ENCODE peak calls at places on chromosomes 3 and 15, in four cellular contexts. One of them, this sample, is unnamed. For H3K4me1, the result is how much of the 10 kb centered on the place peaks cover.

GRCh38 chr3:42490243-42490642 is 12.2 kb upstream of the VIPR1 start:
- DNase-seq in upper lobe of right lung: peak
- DNase-seq in heart right ventricle: peak
- DNase-seq in neural progenitor cell: no peak
- DNase-seq in this sample: peak

GRCh38 chr3:23035927-23036640 is 167.0 kb upstream of the UBE2E2 start:
- DNase-seq in neural progenitor cell: peak
- DNase-seq in heart right ventricle: no peak
- DNase-seq in upper lobe of right lung: peak
- DNase-seq in this sample: peak

GRCh38 chr15:51888593-51889195 is 59.2 kb downstream of the TMOD3 start:
- DNase-seq in upper lobe of right lung: no peak
- DNase-seq in neural progenitor cell: peak
- DNase-seq in heart right ventricle: no peak
- DNase-seq in this sample: no peak

GRCh38 chr3:62046326-62046725 is 327.0 kb downstream of the FEZF2 start:
- DNase-seq in upper lobe of right lung: no peak
- DNase-seq in heart right ventricle: no peak
- DNase-seq in neural progenitor cell: no peak
- DNase-seq in this sample: no peak

GRCh38 chr3:187999821-188000220 is 154.1 kb upstream of the LPP start:
- DNase-seq in upper lobe of right lung: no peak
- DNase-seq in heart right ventricle: no peak
- DNase-seq in neural progenitor cell: no peak
- DNase-seq in this sample: no peak

GRCh38 chr3:7309707-7310106 is 448.8 kb downstream of the GRM7 start:
- DNase-seq in neural progenitor cell: no peak
- DNase-seq in upper lobe of right lung: no peak
- DNase-seq in heart right ventricle: peak
- DNase-seq in this sample: no peak

GRCh38 chr3:161977063-161977462 is 480.5 kb downstream of the OTOL1 start:
- DNase-seq in upper lobe of right lung: no peak
- DNase-seq in heart right ventricle: no peak
- DNase-seq in neural progenitor cell: no peak
- DNase-seq in this sample: no peak

GRCh38 chr3:192005989-192006388 is 545.0 kb downstream of the PYDC2 start:
- DNase-seq in upper lobe of right lung: no peak
- DNase-seq in neural progenitor cell: no peak
- DNase-seq in heart right ventricle: no peak
- DNase-seq in this sample: no peak

GRCh38 chr3:27467545-27467944 is 16.6 kb downstream of the SLC4A7 start:
- DNase-seq in neural progenitor cell: no peak
- DNase-seq in upper lobe of right lung: no peak
- DNase-seq in heart right ventricle: no peak
- DNase-seq in this sample: no peak

DNA sequence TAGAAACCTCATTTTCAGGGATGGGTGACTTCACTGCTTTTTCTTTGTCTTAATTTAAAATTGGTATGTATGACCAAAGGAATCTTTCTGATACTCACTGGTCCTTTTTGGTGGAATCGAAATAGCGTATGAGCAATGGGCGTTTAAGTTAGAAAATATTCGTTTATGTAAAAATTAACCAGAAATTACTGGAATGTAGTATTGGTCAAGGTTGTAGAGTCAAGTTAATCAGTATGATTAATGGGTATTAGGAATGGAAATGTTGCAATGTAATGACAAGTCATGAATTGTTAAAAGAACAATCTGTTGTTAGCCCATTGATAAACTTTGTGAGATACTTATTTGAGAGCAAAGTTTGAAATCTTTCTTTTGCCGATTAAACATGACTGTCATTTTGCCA is 36.9 kb downstream of the AKAP13 start:
- DNase-seq in upper lobe of right lung: no peak
- DNase-seq in neural progenitor cell: no peak
- DNase-seq in heart right ventricle: no peak
- DNase-seq in this sample: no peak
- H3K4me1 ChIP-seq in upper lobe of right lung: under half
- H3K4me1 ChIP-seq in neural progenitor cell: under half
- H3K4me1 ChIP-seq in heart right ventricle: half or more
- H3K4me1 ChIP-seq in this sample: half or more

GRCh38 chr3:87088366-87088983 is 97.5 kb upstream of the VGLL3 start:
- DNase-seq in upper lobe of right lung: no peak
- DNase-seq in neural progenitor cell: no peak
- DNase-seq in heart right ventricle: no peak
- DNase-seq in this sample: no peak

GRCh38 chr3:87084868-87085267 is 93.9 kb upstream of the VGLL3 start:
- DNase-seq in neural progenitor cell: no peak
- DNase-seq in upper lobe of right lung: no peak
- DNase-seq in heart right ventricle: no peak
- DNase-seq in this sample: no peak

GRCh38 chr3:87088984-87089841 is 98.3 kb upstream of the VGLL3 start:
- DNase-seq in heart right ventricle: peak
- DNase-seq in upper lobe of right lung: peak
- DNase-seq in neural progenitor cell: peak
- DNase-seq in this sample: no peak
- H3K4me3 ChIP-seq in heart right ventricle: peak
- H3K4me3 ChIP-seq in upper lobe of right lung: peak
- H3K4me3 ChIP-seq in neural progenitor cell: no peak
- H3K4me3 ChIP-seq in this sample: peak

DNA sequence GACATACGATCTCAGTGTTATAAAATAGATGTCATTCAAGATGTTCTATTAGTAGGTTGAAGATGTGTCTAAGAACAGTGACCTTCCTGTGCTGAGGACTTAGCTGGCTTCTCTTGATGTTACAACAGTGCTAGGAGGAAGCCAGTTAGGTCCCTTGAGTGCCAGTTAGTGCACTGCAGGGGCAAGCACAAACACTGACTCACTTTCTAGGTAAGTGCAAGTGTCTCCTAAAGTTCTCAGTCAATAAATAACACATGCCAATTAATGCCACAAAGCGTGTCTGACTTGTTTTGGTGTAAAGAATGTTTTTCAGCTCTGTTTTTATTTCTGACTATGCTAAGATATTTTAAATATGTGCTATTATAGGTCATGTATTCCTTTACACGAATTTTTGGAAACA is 211.8 kb downstream of the NAALADL2 start:
- DNase-seq in heart right ventricle: no peak
- DNase-seq in neural progenitor cell: no peak
- DNase-seq in upper lobe of right lung: no peak
- DNase-seq in this sample: no peak
- H3K27ac ChIP-seq in heart right ventricle: no peak
- H3K27ac ChIP-seq in neural progenitor cell: no peak
- H3K27ac ChIP-seq in upper lobe of right lung: no peak
- H3K27ac ChIP-seq in this sample: no peak

DNA sequence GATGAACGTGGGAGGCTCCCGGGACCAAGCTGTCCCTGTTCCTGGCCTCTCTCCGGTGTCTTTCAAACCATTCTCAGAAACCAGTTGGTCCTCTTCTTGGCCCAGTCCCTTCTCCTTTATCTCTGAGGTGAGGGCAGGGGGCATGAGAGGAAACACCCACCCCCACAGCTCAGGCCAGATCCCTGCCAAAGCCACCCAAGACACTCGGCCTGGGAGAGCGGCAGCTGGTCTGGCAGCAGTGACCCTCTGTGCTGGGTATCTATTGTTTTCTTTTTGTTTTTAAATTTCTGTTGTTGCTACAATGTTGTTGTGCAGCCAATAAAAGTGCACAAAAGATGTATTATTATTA is 27.3 kb downstream of the ACSBG1 start:
- DNase-seq in upper lobe of right lung: no peak
- DNase-seq in heart right ventricle: no peak
- DNase-seq in neural progenitor cell: no peak
- DNase-seq in this sample: no peak
- H3K4me1 ChIP-seq in upper lobe of right lung: under half
- H3K4me1 ChIP-seq in heart right ventricle: half or more
- H3K4me1 ChIP-seq in neural progenitor cell: under half
- H3K4me1 ChIP-seq in this sample: under half

GRCh38 chr3:48446425-48447193 is at the start of gene ATRIP:
- DNase-seq in upper lobe of right lung: peak
- DNase-seq in heart right ventricle: peak
- DNase-seq in neural progenitor cell: peak
- DNase-seq in this sample: peak

GRCh38 chr3:48441940-48442339 is 1.9 kb downstream of the TMA7 start:
- DNase-seq in heart right ventricle: no peak
- DNase-seq in upper lobe of right lung: no peak
- DNase-seq in neural progenitor cell: no peak
- DNase-seq in this sample: no peak

GRCh38 chr3:48451270-48451669 is 4.7 kb downstream of the ATRIP start:
- DNase-seq in neural progenitor cell: no peak
- DNase-seq in heart right ventricle: no peak
- DNase-seq in upper lobe of right lung: no peak
- DNase-seq in this sample: no peak

GRCh38 chr3:48445277-48445882 is 1.2 kb upstream of the ATRIP start:
- DNase-seq in upper lobe of right lung: no peak
- DNase-seq in heart right ventricle: no peak
- DNase-seq in neural progenitor cell: no peak
- DNase-seq in this sample: no peak

GRCh38 chr3:48446043-48446424 is 503 bp upstream of the ATRIP start:
- DNase-seq in neural progenitor cell: no peak
- DNase-seq in upper lobe of right lung: no peak
- DNase-seq in heart right ventricle: no peak
- DNase-seq in this sample: no peak
- H3K4me3 ChIP-seq in neural progenitor cell: peak
- H3K4me3 ChIP-seq in upper lobe of right lung: peak
- H3K4me3 ChIP-seq in heart right ventricle: peak
- H3K4me3 ChIP-seq in this sample: peak

GRCh38 chr15:70088887-70089691 is 8.6 kb downstream of the TLE3 start:
- DNase-seq in upper lobe of right lung: no peak
- DNase-seq in neural progenitor cell: no peak
- DNase-seq in heart right ventricle: no peak
- DNase-seq in this sample: no peak
- H3K27ac ChIP-seq in upper lobe of right lung: no peak
- H3K27ac ChIP-seq in neural progenitor cell: no peak
- H3K27ac ChIP-seq in heart right ventricle: peak
- H3K27ac ChIP-seq in this sample: no peak

GRCh38 chr15:90597477-90598052 is 67.8 kb downstream of the CRTC3 start:
- DNase-seq in upper lobe of right lung: no peak
- DNase-seq in neural progenitor cell: no peak
- DNase-seq in heart right ventricle: no peak
- DNase-seq in this sample: no peak

GRCh38 chr15:90596943-90597342 is 67.2 kb downstream of the CRTC3 start:
- DNase-seq in neural progenitor cell: no peak
- DNase-seq in heart right ventricle: no peak
- DNase-seq in upper lobe of right lung: no peak
- DNase-seq in this sample: no peak

GRCh38 chr15:90594297-90594696 is 64.6 kb downstream of the CRTC3 start:
- DNase-seq in neural progenitor cell: no peak
- DNase-seq in upper lobe of right lung: peak
- DNase-seq in heart right ventricle: peak
- DNase-seq in this sample: peak

GRCh38 chr15:90593469-90594158 is 63.9 kb downstream of the CRTC3 start:
- DNase-seq in neural progenitor cell: no peak
- DNase-seq in upper lobe of right lung: no peak
- DNase-seq in heart right ventricle: peak
- DNase-seq in this sample: no peak

DNA sequence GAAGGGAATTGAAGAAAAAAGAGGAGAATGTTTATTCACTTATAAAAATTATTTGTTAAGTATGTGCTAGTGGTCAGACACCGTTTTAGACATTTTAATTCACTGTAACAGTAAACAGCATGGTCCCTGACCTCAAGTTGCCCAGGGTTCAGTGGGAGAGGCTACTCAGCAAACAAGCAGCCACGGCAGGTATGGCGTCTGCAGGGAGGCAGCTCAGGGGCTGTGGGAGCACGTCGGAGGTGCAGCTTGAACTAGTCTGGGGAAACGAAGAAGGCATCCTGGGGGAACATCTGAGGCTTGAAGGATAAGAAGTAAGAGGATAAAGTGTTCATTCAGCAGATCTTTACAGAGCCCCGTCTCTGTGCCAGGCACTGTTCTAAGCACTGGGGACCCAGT is 66.0 kb downstream of the CRTC3 start:
- DNase-seq in neural progenitor cell: no peak
- DNase-seq in heart right ventricle: no peak
- DNase-seq in upper lobe of right lung: no peak
- DNase-seq in this sample: no peak
- H3K4me1 ChIP-seq in neural progenitor cell: under half
- H3K4me1 ChIP-seq in heart right ventricle: half or more
- H3K4me1 ChIP-seq in upper lobe of right lung: half or more
- H3K4me1 ChIP-seq in this sample: under half

DNA sequence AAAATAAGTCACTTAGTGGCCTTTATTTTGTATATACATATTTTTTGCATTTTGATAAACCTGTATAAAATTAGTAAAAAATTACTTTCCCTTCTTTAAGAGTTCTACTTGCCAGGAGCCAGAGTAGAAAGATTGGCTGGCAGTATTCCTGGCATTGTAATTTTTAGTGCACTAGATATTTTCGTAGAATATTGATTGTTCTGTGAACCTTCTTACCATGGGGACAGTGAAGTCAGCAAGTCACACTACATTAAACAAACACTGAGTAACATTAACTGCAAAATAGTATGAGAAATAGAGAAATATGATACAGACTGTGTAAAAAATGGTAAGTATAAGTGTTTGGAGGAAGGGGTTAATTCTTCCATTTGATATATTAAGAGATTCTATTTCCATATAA is 26.0 kb downstream of the TCF12 start:
- DNase-seq in upper lobe of right lung: no peak
- DNase-seq in heart right ventricle: no peak
- DNase-seq in neural progenitor cell: no peak
- DNase-seq in this sample: no peak
- H3K4me3 ChIP-seq in upper lobe of right lung: no peak
- H3K4me3 ChIP-seq in heart right ventricle: no peak
- H3K4me3 ChIP-seq in neural progenitor cell: no peak
- H3K4me3 ChIP-seq in this sample: no peak

This sample was measured in RWPE2.